ENCODE peak calls at places on chromosomes 4 and X, in eight cellular contexts. M is NCI-H446, H is HS-27A, A is cerebellum, Y is substantia nigra, L is NCI-H1092 treated with DMSO at 0.1 percent for 48 hours, F is mesothelial cell of epicardium, W is H4. R is an unnamed sample.

GRCh38 chr4:156941940-156942548 is 29.6 kb downstream of the PDGFC start:
- DNase-seq in M (no peak), H (peak; percentile 86), A (no peak), Y (no peak), L (peak; percentile 80), F (peak; percentile 61), W (peak; percentile 83), R (no peak)

GRCh38 chrX:15745179-15745578 is 7.1 kb downstream of the CA5B start:
- DNase-seq in M (no peak), H (no peak), A (no peak), Y (no peak), L (no peak), F (no peak), W (peak; percentile 33), R (peak; percentile 21)

GRCh38 chr4:147488551-147488950 is 7.7 kb downstream of the EDNRA start:
- DNase-seq in M (no peak), H (no peak), A (no peak), Y (no peak), L (no peak), F (no peak), W (no peak), R (no peak)

GRCh38 chr4:48603366-48604003 is 113.4 kb downstream of the ZAR1 start:
- DNase-seq in M (no peak), H (no peak), A (no peak), Y (no peak), L (no peak), F (no peak), W (no peak), R (no peak)

GRCh38 chr4:93617596-93617995 is 211.0 kb upstream of the ATOH1 start:
- DNase-seq in M (no peak), H (no peak), A (no peak), Y (no peak), L (no peak), F (no peak), W (no peak), R (no peak)

GRCh38 chr4:145863191-145863590 is 75.4 kb downstream of the ZNF827 start:
- DNase-seq in M (no peak), H (no peak), A (no peak), Y (no peak), L (no peak), F (no peak), W (no peak), R (no peak)

GRCh38 chr4:98653890-98654867 is 4.2 kb downstream of the TSPAN5 start:
- DNase-seq in M (no peak), H (peak; percentile 59), A (no peak), Y (no peak), L (no peak), F (no peak), W (peak; percentile 58), R (no peak)

GRCh38 chrX:86460760-86461159 is 312.5 kb downstream of the DACH2 start:
- DNase-seq in M (no peak), H (no peak), A (no peak), Y (no peak), L (no peak), F (no peak), W (no peak), R (no peak)

GRCh38 chrX:41273638-41274037 is 60.3 kb upstream of the DDX3X start:
- DNase-seq in M (no peak), H (no peak), A (no peak), Y (no peak), L (no peak), F (no peak), W (peak; percentile 27), R (no peak)

GRCh38 chr4:25925486-25926201 is 11.6 kb downstream of the SMIM20 start:
- DNase-seq in M (no peak), H (no peak), A (no peak), Y (no peak), L (peak; percentile 47), F (peak; percentile 45), W (no peak), R (peak; percentile 7)

GRCh38 chr4:134544303-134544761 is 342.7 kb upstream of the PABPC4L start:
- DNase-seq in M (peak; percentile 22), H (peak; percentile 5), A (no peak), Y (no peak), L (peak; percentile 78), F (no peak), W (peak; percentile 44), R (no peak)

GRCh38 chrX:103378990-103379389 is 2.7 kb downstream of the BEX3 start:
- DNase-seq in M (no peak), H (no peak), A (no peak), Y (no peak), L (no peak), F (no peak), W (no peak), R (no peak)

GRCh38 chr4:186726150-186726439 is 2.4 kb upstream of the FAT1 start:
- DNase-seq in M (no peak), H (no peak), A (no peak), Y (no peak), L (no peak), F (no peak), W (no peak), R (no peak)

GRCh38 chr4:186192068-186192751 is 843 bp downstream of the CYP4V2 start:
- DNase-seq in M (no peak), H (no peak), A (peak; percentile 54), Y (no peak), L (peak; percentile 75), F (peak; percentile 50), W (peak; percentile 26), R (peak; percentile 55)

GRCh38 chr4:142690764-142691163 is 155.3 kb downstream of the INPP4B start:
- DNase-seq in M (no peak), H (no peak), A (no peak), Y (no peak), L (no peak), F (no peak), W (no peak), R (no peak)

GRCh38 chr4:183369073-183369472 is 46.8 kb upstream of the CLDN24 start:
- DNase-seq in M (no peak), H (no peak), A (no peak), Y (no peak), L (no peak), F (no peak), W (no peak), R (no peak)

GRCh38 chr4:87896020-87896621 is 63.4 kb downstream of the MEPE start:
- DNase-seq in M (no peak), H (peak; percentile 68), A (no peak), Y (no peak), L (no peak), F (no peak), W (peak; percentile 87), R (peak; percentile 86)